ENCODE peak calls at places on chromosomes 11 and 22, in ten cellular contexts. One of them, this sample, is unnamed.

GRCh38 chr11:36574486-36574885 is 6.7 kb downstream of the RAG1 start:
- DNase-seq in endodermal cell: no peak
- DNase-seq in transverse colon: no peak
- DNase-seq in GM12865: no peak
- DNase-seq in bronchial epithelial cell: no peak
- DNase-seq in ovary: no peak
- DNase-seq in H9: no peak
- DNase-seq in PC-9: no peak
- DNase-seq in fibroblast of the aortic adventitia: no peak
- DNase-seq in neural progenitor cell: no peak
- DNase-seq in this sample: no peak

GRCh38 chr11:128453444-128454336 is 133.7 kb downstream of the ETS1 start:
- DNase-seq in PC-9: no peak
- DNase-seq in endodermal cell: no peak
- DNase-seq in H9: no peak
- DNase-seq in ovary: peak; percentile 65
- DNase-seq in bronchial epithelial cell: peak; percentile 95
- DNase-seq in neural progenitor cell: no peak
- DNase-seq in GM12865: no peak
- DNase-seq in transverse colon: peak; percentile 62
- DNase-seq in fibroblast of the aortic adventitia: peak; percentile 98
- DNase-seq in this sample: peak; percentile 86

GRCh38 chr22:22201185-22201924 is 43.2 kb upstream of the VPREB1 start:
- DNase-seq in GM12865: peak; percentile 75
- DNase-seq in bronchial epithelial cell: no peak
- DNase-seq in ovary: peak; percentile 41
- DNase-seq in fibroblast of the aortic adventitia: no peak
- DNase-seq in endodermal cell: peak; percentile 76
- DNase-seq in neural progenitor cell: peak; percentile 49
- DNase-seq in PC-9: no peak
- DNase-seq in H9: peak; percentile 60
- DNase-seq in transverse colon: peak; percentile 64
- DNase-seq in this sample: no peak

GRCh38 chr22:49951001-49951677 is 9.4 kb upstream of the PIM3 start:
- DNase-seq in PC-9: peak; percentile 98
- DNase-seq in bronchial epithelial cell: peak; percentile 82
- DNase-seq in fibroblast of the aortic adventitia: peak; percentile 51
- DNase-seq in H9: peak; percentile 38
- DNase-seq in transverse colon: peak; percentile 92
- DNase-seq in ovary: no peak
- DNase-seq in GM12865: no peak
- DNase-seq in neural progenitor cell: no peak
- DNase-seq in endodermal cell: peak; percentile 57
- DNase-seq in this sample: no peak

GRCh38 chr22:31650391-31650790 is 11.6 kb downstream of the PISD start:
- DNase-seq in H9: no peak
- DNase-seq in bronchial epithelial cell: peak; percentile 83
- DNase-seq in neural progenitor cell: no peak
- DNase-seq in fibroblast of the aortic adventitia: peak; percentile 91
- DNase-seq in PC-9: peak; percentile 37
- DNase-seq in transverse colon: no peak
- DNase-seq in endodermal cell: no peak
- DNase-seq in ovary: no peak
- DNase-seq in GM12865: peak; percentile 61
- DNase-seq in this sample: peak; percentile 67

GRCh38 chr11:8698379-8698851 is 15.8 kb downstream of the RPL27A start:
- DNase-seq in ovary: no peak
- DNase-seq in GM12865: no peak
- DNase-seq in fibroblast of the aortic adventitia: no peak
- DNase-seq in transverse colon: no peak
- DNase-seq in neural progenitor cell: no peak
- DNase-seq in H9: no peak
- DNase-seq in bronchial epithelial cell: no peak
- DNase-seq in endodermal cell: no peak
- DNase-seq in PC-9: no peak
- DNase-seq in this sample: no peak

GRCh38 chr11:95098826-95099225 is 9.2 kb downstream of the ENDOD1 start:
- DNase-seq in endodermal cell: no peak
- DNase-seq in bronchial epithelial cell: no peak
- DNase-seq in GM12865: no peak
- DNase-seq in ovary: no peak
- DNase-seq in H9: no peak
- DNase-seq in neural progenitor cell: no peak
- DNase-seq in PC-9: no peak
- DNase-seq in fibroblast of the aortic adventitia: no peak
- DNase-seq in transverse colon: peak; percentile 50
- DNase-seq in this sample: no peak

GRCh38 chr22:49328076-49328475 is 499.6 kb downstream of the BRD1 start:
- DNase-seq in GM12865: no peak
- DNase-seq in PC-9: no peak
- DNase-seq in fibroblast of the aortic adventitia: no peak
- DNase-seq in neural progenitor cell: no peak
- DNase-seq in bronchial epithelial cell: no peak
- DNase-seq in ovary: no peak
- DNase-seq in transverse colon: peak; percentile 1
- DNase-seq in endodermal cell: peak; percentile 10
- DNase-seq in H9: no peak
- DNase-seq in this sample: no peak

GRCh38 chr22:46110215-46110614 is 40.1 kb upstream of the PPARA start:
- DNase-seq in endodermal cell: peak; percentile 91
- DNase-seq in fibroblast of the aortic adventitia: no peak
- DNase-seq in PC-9: peak; percentile 53
- DNase-seq in ovary: no peak
- DNase-seq in neural progenitor cell: no peak
- DNase-seq in H9: peak; percentile 57
- DNase-seq in GM12865: peak; percentile 25
- DNase-seq in bronchial epithelial cell: peak; percentile 50
- DNase-seq in transverse colon: no peak
- DNase-seq in this sample: no peak

GRCh38 chr22:46309526-46310085 is 12.9 kb downstream of the GTSE1 start:
- DNase-seq in neural progenitor cell: no peak
- DNase-seq in bronchial epithelial cell: no peak
- DNase-seq in GM12865: no peak
- DNase-seq in H9: no peak
- DNase-seq in transverse colon: no peak
- DNase-seq in ovary: no peak
- DNase-seq in endodermal cell: no peak
- DNase-seq in PC-9: no peak
- DNase-seq in fibroblast of the aortic adventitia: no peak
- DNase-seq in this sample: no peak

GRCh38 chr11:119414734-119415133 is 8.2 kb downstream of the THY1 start:
- DNase-seq in fibroblast of the aortic adventitia: no peak
- DNase-seq in GM12865: no peak
- DNase-seq in bronchial epithelial cell: no peak
- DNase-seq in endodermal cell: no peak
- DNase-seq in H9: no peak
- DNase-seq in transverse colon: no peak
- DNase-seq in neural progenitor cell: no peak
- DNase-seq in ovary: no peak
- DNase-seq in PC-9: no peak
- DNase-seq in this sample: no peak

GRCh38 chr11:65448418-65449196 is 26.0 kb downstream of the NEAT1 start:
- DNase-seq in transverse colon: peak; percentile 42
- DNase-seq in GM12865: peak; percentile 44
- DNase-seq in bronchial epithelial cell: peak; percentile 74
- DNase-seq in fibroblast of the aortic adventitia: no peak
- DNase-seq in neural progenitor cell: peak; percentile 50
- DNase-seq in endodermal cell: peak; percentile 85
- DNase-seq in H9: peak; percentile 66
- DNase-seq in PC-9: no peak
- DNase-seq in ovary: peak; percentile 43
- DNase-seq in this sample: no peak

GRCh38 chr22:27226666-27227065 is 569.3 kb downstream of the MIAT start:
- DNase-seq in H9: no peak
- DNase-seq in ovary: no peak
- DNase-seq in neural progenitor cell: no peak
- DNase-seq in endodermal cell: no peak
- DNase-seq in fibroblast of the aortic adventitia: no peak
- DNase-seq in bronchial epithelial cell: no peak
- DNase-seq in transverse colon: no peak
- DNase-seq in GM12865: no peak
- DNase-seq in PC-9: no peak
- DNase-seq in this sample: no peak

GRCh38 chr11:114774599-114775365 is 96.5 kb downstream of the NXPE2 start:
- DNase-seq in transverse colon: peak; percentile 58
- DNase-seq in bronchial epithelial cell: peak; percentile 12
- DNase-seq in ovary: peak; percentile 38
- DNase-seq in PC-9: peak; percentile 13
- DNase-seq in neural progenitor cell: peak; percentile 88
- DNase-seq in GM12865: peak; percentile 42
- DNase-seq in fibroblast of the aortic adventitia: no peak
- DNase-seq in H9: peak; percentile 83
- DNase-seq in endodermal cell: peak; percentile 94
- DNase-seq in this sample: no peak
- TF ChIP-seq CTCF in transverse colon: peak; percentile 58
- TF ChIP-seq CTCF in bronchial epithelial cell: peak; percentile 33
- TF ChIP-seq CTCF in ovary: no peak
- TF ChIP-seq CTCF in PC-9: peak; percentile 78
- TF ChIP-seq CTCF in neural progenitor cell: peak; percentile 99
- TF ChIP-seq CTCF in GM12865: peak; percentile 57
- TF ChIP-seq CTCF in fibroblast of the aortic adventitia: no peak
- TF ChIP-seq CTCF in H9: peak; percentile 97
- TF ChIP-seq CTCF in endodermal cell: peak; percentile 98
- TF ChIP-seq CTCF in this sample: no peak

DNA sequence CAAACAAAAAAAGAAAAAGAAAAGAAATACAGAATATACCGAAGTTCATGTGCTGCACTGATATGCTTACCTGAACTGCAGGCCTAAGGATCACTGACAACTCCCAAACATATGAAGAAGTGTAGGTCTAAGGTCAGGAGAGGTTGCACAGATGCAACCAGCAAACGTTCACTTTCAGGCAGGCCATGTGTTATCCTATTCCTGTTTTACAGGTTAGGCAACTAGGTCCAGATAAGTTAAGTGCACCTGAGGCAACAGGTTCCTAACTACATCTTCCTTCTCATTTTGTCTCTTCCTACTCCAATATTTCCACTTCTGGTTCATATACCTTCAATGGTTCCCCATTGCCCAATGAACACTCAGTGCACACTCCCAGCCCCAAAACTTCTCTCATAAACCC is 15.1 kb downstream of the PI4KA start:
- DNase-seq in GM12865: no peak
- DNase-seq in endodermal cell: no peak
- DNase-seq in transverse colon: no peak
- DNase-seq in bronchial epithelial cell: peak; percentile 44
- DNase-seq in ovary: no peak
- DNase-seq in neural progenitor cell: no peak
- DNase-seq in fibroblast of the aortic adventitia: no peak
- DNase-seq in H9: no peak
- DNase-seq in PC-9: no peak
- DNase-seq in this sample: no peak
- TF ChIP-seq CTCF in GM12865: no peak
- TF ChIP-seq CTCF in endodermal cell: no peak
- TF ChIP-seq CTCF in transverse colon: no peak
- TF ChIP-seq CTCF in bronchial epithelial cell: no peak
- TF ChIP-seq CTCF in ovary: no peak
- TF ChIP-seq CTCF in neural progenitor cell: no peak
- TF ChIP-seq CTCF in fibroblast of the aortic adventitia: no peak
- TF ChIP-seq CTCF in H9: no peak
- TF ChIP-seq CTCF in PC-9: no peak
- TF ChIP-seq CTCF in this sample: no peak

GRCh38 chr11:12693075-12693473 is 18.9 kb downstream of the TEAD1 start:
- DNase-seq in endodermal cell: peak; percentile 42
- DNase-seq in neural progenitor cell: no peak
- DNase-seq in ovary: no peak
- DNase-seq in transverse colon: no peak
- DNase-seq in PC-9: no peak
- DNase-seq in fibroblast of the aortic adventitia: no peak
- DNase-seq in H9: no peak
- DNase-seq in bronchial epithelial cell: no peak
- DNase-seq in GM12865: no peak
- DNase-seq in this sample: no peak
- TF ChIP-seq CTCF in endodermal cell: no peak
- TF ChIP-seq CTCF in neural progenitor cell: no peak
- TF ChIP-seq CTCF in ovary: peak; percentile 2
- TF ChIP-seq CTCF in transverse colon: no peak
- TF ChIP-seq CTCF in PC-9: no peak
- TF ChIP-seq CTCF in fibroblast of the aortic adventitia: no peak
- TF ChIP-seq CTCF in H9: no peak
- TF ChIP-seq CTCF in bronchial epithelial cell: no peak
- TF ChIP-seq CTCF in GM12865: no peak
- TF ChIP-seq CTCF in this sample: no peak

GRCh38 chr22:37101311-37102063 is 8.0 kb downstream of the TMPRSS6 start:
- DNase-seq in GM12865: no peak
- DNase-seq in transverse colon: peak; percentile 65
- DNase-seq in bronchial epithelial cell: no peak
- DNase-seq in neural progenitor cell: no peak
- DNase-seq in fibroblast of the aortic adventitia: no peak
- DNase-seq in H9: no peak
- DNase-seq in ovary: no peak
- DNase-seq in endodermal cell: no peak
- DNase-seq in PC-9: no peak
- DNase-seq in this sample: no peak

GRCh38 chr22:37095113-37095512 is 14.4 kb downstream of the TMPRSS6 start:
- DNase-seq in neural progenitor cell: no peak
- DNase-seq in fibroblast of the aortic adventitia: no peak
- DNase-seq in GM12865: no peak
- DNase-seq in bronchial epithelial cell: no peak
- DNase-seq in endodermal cell: no peak
- DNase-seq in PC-9: no peak
- DNase-seq in H9: no peak
- DNase-seq in transverse colon: no peak
- DNase-seq in ovary: no peak
- DNase-seq in this sample: no peak

GRCh38 chr22:37100589-37101127 is 8.9 kb downstream of the TMPRSS6 start:
- DNase-seq in endodermal cell: no peak
- DNase-seq in neural progenitor cell: no peak
- DNase-seq in GM12865: peak; percentile 30
- DNase-seq in transverse colon: peak; percentile 71
- DNase-seq in H9: no peak
- DNase-seq in PC-9: no peak
- DNase-seq in ovary: no peak
- DNase-seq in bronchial epithelial cell: no peak
- DNase-seq in fibroblast of the aortic adventitia: no peak
- DNase-seq in this sample: no peak

GRCh38 chr22:37103151-37103550 is 6.4 kb downstream of the TMPRSS6 start:
- DNase-seq in ovary: no peak
- DNase-seq in fibroblast of the aortic adventitia: no peak
- DNase-seq in bronchial epithelial cell: no peak
- DNase-seq in PC-9: no peak
- DNase-seq in neural progenitor cell: no peak
- DNase-seq in transverse colon: no peak
- DNase-seq in endodermal cell: no peak
- DNase-seq in GM12865: no peak
- DNase-seq in H9: no peak
- DNase-seq in this sample: no peak

DNA sequence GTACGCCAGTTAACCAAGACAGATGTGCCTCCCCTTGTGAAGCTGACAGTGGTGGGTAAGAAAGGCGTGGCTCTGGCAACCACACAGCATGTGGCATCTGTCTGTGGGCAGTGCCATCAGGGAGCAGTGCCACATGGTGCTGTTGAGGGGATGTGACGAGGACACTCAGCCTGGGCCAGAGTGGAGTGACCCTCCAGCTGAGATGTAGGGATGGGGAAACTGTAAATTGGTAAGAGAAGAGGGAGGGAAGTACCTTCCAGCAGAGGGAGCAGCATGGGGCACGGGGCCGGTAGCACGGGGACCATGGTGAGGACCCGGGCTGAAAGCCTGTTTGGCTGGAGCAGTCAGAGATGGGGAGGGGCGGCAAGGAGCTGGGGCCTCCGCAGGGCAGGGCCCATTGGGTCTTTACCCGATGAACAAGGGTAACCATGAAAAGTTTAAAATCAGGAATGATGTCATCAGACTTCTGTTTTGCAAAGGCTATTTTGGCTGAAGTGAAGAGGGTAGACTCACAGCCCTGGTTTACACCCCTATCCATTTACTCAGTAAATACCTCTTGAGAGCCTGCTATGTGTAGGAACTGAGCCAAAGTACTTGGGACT is 10.4 kb downstream of the TMPRSS6 start:
- DNase-seq in ovary: no peak
- DNase-seq in transverse colon: no peak
- DNase-seq in bronchial epithelial cell: no peak
- DNase-seq in H9: peak; percentile 62
- DNase-seq in endodermal cell: peak; percentile 79
- DNase-seq in fibroblast of the aortic adventitia: no peak
- DNase-seq in GM12865: no peak
- DNase-seq in PC-9: no peak
- DNase-seq in neural progenitor cell: peak; percentile 42
- DNase-seq in this sample: no peak
- TF ChIP-seq CTCF in ovary: no peak
- TF ChIP-seq CTCF in transverse colon: no peak
- TF ChIP-seq CTCF in bronchial epithelial cell: peak; percentile 40
- TF ChIP-seq CTCF in H9: peak; percentile 60
- TF ChIP-seq CTCF in endodermal cell: peak; percentile 70
- TF ChIP-seq CTCF in fibroblast of the aortic adventitia: peak; percentile 10
- TF ChIP-seq CTCF in GM12865: peak; percentile 36
- TF ChIP-seq CTCF in PC-9: peak; percentile 36
- TF ChIP-seq CTCF in neural progenitor cell: peak; percentile 42
- TF ChIP-seq CTCF in this sample: no peak

This sample was measured in AG09319.